ENCODE peak calls at places on chromosomes 2 and 18, in nine cellular contexts. Y is frontal cortex; V is NCI-H510A treated with DMSO at 0.1 percent for 48 hours; J is nucleus accumbens; W is NCI-H748 treated with DMSO at 0.1 percent for 48 hours; Z is foreskin fibroblast; E is activated T-cell treated with anti-CD3 and anti-CD28 coated beads, Interleukin-2, amount 50 U/mL, for 72 hours; B is astrocyte; N is stimulated activated CD4-positive, alpha-beta T cell treated with anti-CD3 and anti-CD28 coated beads, TNF-alpha, amount 100 ng/mL, for 4 hours. R is an unnamed sample.

GRCh38 chr2:138275881-138276280 is 225.7 kb upstream of the SPOPL start:
- DNase-seq in Z (peak), W (peak), V (peak), E (no peak), Y (no peak), J (no peak), N (no peak), B (peak), R (no peak)

GRCh38 chr2:233917146-233917545 is at the start of gene TRPM8:
- DNase-seq in V (no peak), B (no peak), Y (no peak), J (no peak), Z (no peak), E (no peak), N (no peak), W (no peak), R (no peak)

GRCh38 chr18:58779514-58779913 is 85.2 kb upstream of the ZNF532 start:
- DNase-seq in Y (no peak), V (no peak), E (no peak), Z (no peak), B (no peak), W (no peak), N (no peak), J (no peak), R (no peak)

GRCh38 chr18:24611075-24611474 is 150.6 kb downstream of the HRH4 start:
- DNase-seq in Y (no peak), W (no peak), N (no peak), V (no peak), J (no peak), E (no peak), B (no peak), Z (no peak), R (no peak)

GRCh38 chr2:195318440-195319111 is 338.4 kb upstream of the SLC39A10 start:
- DNase-seq in B (peak), W (peak), E (peak), J (no peak), N (no peak), Y (peak), V (peak), Z (peak), R (peak)

GRCh38 chr2:217975626-217976025 is 27.2 kb downstream of the TNS1 start:
- DNase-seq in E (no peak), V (no peak), W (no peak), Y (no peak), B (no peak), J (no peak), N (no peak), Z (peak), R (no peak)

GRCh38 chr18:12027046-12027445 is 45.7 kb downstream of the IMPA2 start:
- DNase-seq in Y (no peak), E (no peak), Z (no peak), J (no peak), V (no peak), W (no peak), N (no peak), B (no peak), R (no peak)

GRCh38 chr2:127083819-127084503 is 23.0 kb downstream of the BIN1 start:
- DNase-seq in J (no peak), W (no peak), B (peak), E (no peak), Y (no peak), V (no peak), Z (peak), N (no peak), R (no peak)

GRCh38 chr2:132884692-132885091 is 214.7 kb upstream of the LYPD1 start:
- DNase-seq in B (no peak), Z (no peak), E (no peak), N (no peak), J (no peak), V (no peak), Y (no peak), W (peak), R (no peak)

R was measured in stimulated activated naive CD8-positive, alpha-beta T cell treated with anti-CD3 and anti-CD28 coated beads, Interleukin-15, amount 100 ng/mL, for 72 hours.